ENCODE peak calls at places on chromosomes 16 and 17, in nine cellular contexts. M, A, L, B, I, P, D, R and O are unnamed samples.

GRCh38 chr16:30382398-30383015 is at the start of gene SEPTIN1:
- DNase-seq in A (no peak), D (peak; percentile 70), B (peak; percentile 73), I (no peak), L (no peak), R (no peak), P (peak; percentile 79), M (peak; percentile 63), O (no peak)

GRCh38 chr16:49459953-49460735 is 86.5 kb downstream of the C16orf78 start:
- DNase-seq in P (peak; percentile 14), I (no peak), L (no peak), D (no peak), M (no peak), R (no peak), B (no peak), A (no peak), O (no peak)

GRCh38 chr16:47143329-47143676 is 442 bp downstream of the NETO2 start:
- DNase-seq in B (peak; percentile 33), L (peak; percentile 82), I (peak; percentile 86), P (peak; percentile 60), A (peak; percentile 33), D (peak; percentile 73), R (no peak), M (peak; percentile 26), O (peak; percentile 59)

GRCh38 chr16:58481226-58481869 is 18.6 kb upstream of the NDRG4 start:
- DNase-seq in D (no peak), L (no peak), A (no peak), B (no peak), I (no peak), M (no peak), R (no peak), P (no peak), O (no peak)

GRCh38 chr16:86085161-86085611 is 186.2 kb downstream of the IRF8 start:
- DNase-seq in I (no peak), L (no peak), A (no peak), B (no peak), R (peak; percentile 49), M (no peak), D (no peak), P (no peak), O (no peak)

GRCh38 chr17:80938556-80938955 is 53.1 kb upstream of the CHMP6 start:
- DNase-seq in D (no peak), R (no peak), L (no peak), A (no peak), P (no peak), M (no peak), B (peak; percentile 57), I (no peak), O (no peak)

GRCh38 chr17:39735882-39736281 is 1.9 kb upstream of the GRB7 start:
- DNase-seq in M (no peak), L (no peak), P (no peak), I (no peak), R (no peak), B (no peak), D (no peak), A (no peak), O (no peak)

GRCh38 chr17:64020068-64020766 is at the start of gene ICAM2:
- DNase-seq in L (peak; percentile 16), B (peak; percentile 92), P (peak; percentile 86), A (peak; percentile 91), M (peak; percentile 88), D (peak; percentile 86), R (no peak), I (no peak), O (peak; percentile 50)

GRCh38 chr17:77282524-77283515 is 142.1 kb downstream of the SEC14L1 start:
- DNase-seq in I (no peak), P (no peak), D (no peak), M (no peak), L (no peak), B (no peak), A (no peak), R (peak; percentile 67), O (peak; percentile 80)

GRCh38 chr17:41452276-41452675 is 11.5 kb upstream of the KRT38 start:
- DNase-seq in B (no peak), L (no peak), I (no peak), D (no peak), M (no peak), P (no peak), R (no peak), A (no peak), O (peak; percentile 25)

GRCh38 chr17:77320501-77321256 is 179.9 kb downstream of the SEC14L1 start:
- DNase-seq in B (no peak), M (no peak), D (peak; percentile 82), A (no peak), I (no peak), L (no peak), P (no peak), R (peak; percentile 75), O (no peak)

GRCh38 chr17:50682938-50683337 is 24.8 kb downstream of the ANKRD40 start:
- DNase-seq in A (no peak), P (no peak), B (no peak), D (no peak), I (no peak), L (no peak), M (no peak), R (no peak), O (no peak)

GRCh38 chr16:3101841-3102470 is 2.9 kb upstream of the ZSCAN10 start:
- DNase-seq in I (peak; percentile 60), M (no peak), P (peak; percentile 46), D (no peak), A (peak; percentile 36), L (peak; percentile 89), B (no peak), R (no peak), O (no peak)

GRCh38 chr17:83081561-83082201 is 2.3 kb downstream of the METRNL start:
- DNase-seq in A (no peak), L (no peak), I (no peak), D (peak; percentile 50), P (no peak), B (peak; percentile 35), R (no peak), M (peak; percentile 30), O (no peak)

GRCh38 chr17:48612854-48613691 is 2.0 kb downstream of the HOXB8 start:
- DNase-seq in R (no peak), D (no peak), I (no peak), A (no peak), B (no peak), L (peak; percentile 57), M (no peak), P (no peak), O (no peak)

GRCh38 chr17:72233981-72234380 is 113.2 kb downstream of the SOX9 start:
- DNase-seq in D (no peak), I (no peak), L (no peak), R (no peak), P (no peak), B (no peak), A (no peak), M (no peak), O (no peak)

GRCh38 chr16:9148376-9149015 is 57.1 kb downstream of the HAPSTR1 start:
- DNase-seq in M (no peak), L (peak; percentile 60), R (no peak), B (no peak), A (no peak), D (no peak), P (no peak), I (no peak), O (no peak)

GRCh38 chr16:65083181-65083845 is 38.5 kb downstream of the CDH11 start:
- DNase-seq in P (no peak), I (no peak), L (no peak), D (no peak), B (no peak), M (no peak), R (no peak), A (no peak), O (no peak)

GRCh38 chr17:82361885-82362633 is 3.0 kb downstream of the TEX19 start:
- DNase-seq in A (no peak), D (no peak), L (no peak), P (no peak), B (no peak), I (no peak), R (no peak), M (no peak), O (no peak)

GRCh38 chr17:80817321-80817845 is 174.3 kb upstream of the CHMP6 start:
- DNase-seq in M (no peak), B (no peak), R (no peak), I (no peak), A (no peak), D (no peak), L (no peak), P (peak; percentile 12), O (no peak)

GRCh38 chr17:64223931-64224657 is 39.0 kb downstream of the TEX2 start:
- DNase-seq in A (no peak), B (no peak), I (no peak), L (no peak), P (no peak), D (no peak), R (no peak), M (no peak), O (no peak)

GRCh38 chr17:7576432-7576937 is 3.0 kb upstream of the CD68 start:
- DNase-seq in D (no peak), I (no peak), P (no peak), A (no peak), M (no peak), R (no peak), L (no peak), B (no peak), O (no peak)

GRCh38 chr16:86025706-86026105 is 126.7 kb downstream of the IRF8 start:
- DNase-seq in L (no peak), P (no peak), B (no peak), I (no peak), A (no peak), M (no peak), D (no peak), R (peak; percentile 30), O (no peak)

GRCh38 chr17:42163113-42163512 is 8.3 kb upstream of the RAB5C start:
- DNase-seq in P (no peak), M (no peak), L (peak; percentile 82), B (no peak), R (no peak), I (peak; percentile 67), A (no peak), D (no peak), O (no peak)

GRCh38 chr16:67150058-67150832 is 553 bp downstream of the B3GNT9 start:
- DNase-seq in D (no peak), L (peak; percentile 83), B (no peak), P (no peak), R (no peak), I (peak; percentile 64), A (no peak), M (peak; percentile 34), O (peak; percentile 52)

GRCh38 chr17:80818871-80819270 is 172.8 kb upstream of the CHMP6 start:
- DNase-seq in D (no peak), P (peak; percentile 23), I (no peak), L (no peak), M (no peak), A (no peak), B (no peak), R (peak; percentile 19), O (no peak)

GRCh38 chr16:52103791-52104190 is 443.2 kb downstream of the TOX3 start:
- DNase-seq in D (no peak), L (no peak), P (no peak), M (no peak), R (no peak), B (no peak), I (no peak), A (no peak), O (no peak)

GRCh38 chr17:45234641-45235040 is 13.0 kb downstream of the FMNL1 start:
- DNase-seq in D (no peak), L (peak; percentile 90), P (peak; percentile 60), M (no peak), R (no peak), A (no peak), B (peak; percentile 50), I (no peak), O (no peak)

GRCh38 chr17:64441772-64442549 is 7.0 kb upstream of the MILR1 start:
- DNase-seq in M (no peak), R (no peak), A (peak; percentile 6), I (no peak), D (no peak), L (no peak), P (no peak), B (no peak), O (no peak)

GRCh38 chr17:76940738-76941350 is 72.6 kb downstream of the MGAT5B start:
- DNase-seq in R (no peak), B (no peak), M (no peak), I (peak; percentile 56), L (peak; percentile 90), D (no peak), P (no peak), A (no peak), O (no peak)

GRCh38 chr16:69741951-69742904 is 12.5 kb downstream of the NOB1 start:
- DNase-seq in R (peak; percentile 90), B (no peak), P (no peak), L (no peak), I (no peak), A (no peak), M (no peak), D (no peak), O (peak; percentile 99)